ENCODE peak calls at places on chromosome 12, in six cellular contexts. One of them, this sample, is unnamed.

GRCh38 chr12:113875681-113876080 is 90.4 kb downstream of the RBM19 start:
- DNase-seq in AG09319: no peak
- DNase-seq in A549: no peak
- DNase-seq in CD4-positive, alpha-beta T cell: no peak
- DNase-seq in AG20443: no peak
- DNase-seq in mesendoderm: peak; percentile 30
- DNase-seq in this sample: no peak

GRCh38 chr12:15899282-15899870 is 11.8 kb upstream of the DERA start:
- DNase-seq in AG09319: no peak
- DNase-seq in A549: no peak
- DNase-seq in CD4-positive, alpha-beta T cell: no peak
- DNase-seq in AG20443: no peak
- DNase-seq in mesendoderm: no peak
- DNase-seq in this sample: no peak

GRCh38 chr12:113535100-113535499 is 63.4 kb upstream of the LHX5 start:
- DNase-seq in AG09319: no peak
- DNase-seq in A549: no peak
- DNase-seq in CD4-positive, alpha-beta T cell: no peak
- DNase-seq in AG20443: no peak
- DNase-seq in mesendoderm: no peak
- DNase-seq in this sample: no peak

GRCh38 chr12:29082522-29082921 is 66.6 kb upstream of the FAR2 start:
- DNase-seq in AG09319: no peak
- DNase-seq in A549: no peak
- DNase-seq in CD4-positive, alpha-beta T cell: no peak
- DNase-seq in AG20443: peak; percentile 9
- DNase-seq in mesendoderm: no peak
- DNase-seq in this sample: no peak

GRCh38 chr12:50569876-50570275 is 65.1 kb downstream of the DIP2B start:
- DNase-seq in AG09319: no peak
- DNase-seq in A549: no peak
- DNase-seq in CD4-positive, alpha-beta T cell: no peak
- DNase-seq in AG20443: no peak
- DNase-seq in mesendoderm: no peak
- DNase-seq in this sample: no peak

GRCh38 chr12:100159391-100160104 is 16.9 kb upstream of the BLTP3B start:
- DNase-seq in AG09319: no peak
- DNase-seq in A549: no peak
- DNase-seq in CD4-positive, alpha-beta T cell: no peak
- DNase-seq in AG20443: no peak
- DNase-seq in mesendoderm: no peak
- DNase-seq in this sample: no peak

GRCh38 chr12:51917041-51917590 is 9.8 kb downstream of the ACVRL1 start:
- DNase-seq in AG09319: no peak
- DNase-seq in A549: no peak
- DNase-seq in CD4-positive, alpha-beta T cell: no peak
- DNase-seq in AG20443: no peak
- DNase-seq in mesendoderm: no peak
- DNase-seq in this sample: no peak

GRCh38 chr12:31702047-31702446 is 26.8 kb downstream of the AMN1 start:
- DNase-seq in AG09319: no peak
- DNase-seq in A549: no peak
- DNase-seq in CD4-positive, alpha-beta T cell: no peak
- DNase-seq in AG20443: peak; percentile 17
- DNase-seq in mesendoderm: peak; percentile 69
- DNase-seq in this sample: no peak

GRCh38 chr12:7093892-7094291 is 1.6 kb upstream of the C1R start:
- DNase-seq in AG09319: no peak
- DNase-seq in A549: no peak
- DNase-seq in CD4-positive, alpha-beta T cell: no peak
- DNase-seq in AG20443: peak; percentile 76
- DNase-seq in mesendoderm: no peak
- DNase-seq in this sample: no peak

GRCh38 chr12:91613223-91613779 is 430.7 kb upstream of the DCN start:
- DNase-seq in AG09319: no peak
- DNase-seq in A549: no peak
- DNase-seq in CD4-positive, alpha-beta T cell: no peak
- DNase-seq in AG20443: no peak
- DNase-seq in mesendoderm: no peak
- DNase-seq in this sample: no peak

GRCh38 chr12:89333564-89334252 is 18.6 kb downstream of the DUSP6 start:
- DNase-seq in AG09319: no peak
- DNase-seq in A549: no peak
- DNase-seq in CD4-positive, alpha-beta T cell: no peak
- DNase-seq in AG20443: no peak
- DNase-seq in mesendoderm: no peak
- DNase-seq in this sample: no peak

GRCh38 chr12:56282581-56282980 is 15.8 kb downstream of the COQ10A start:
- DNase-seq in AG09319: no peak
- DNase-seq in A549: no peak
- DNase-seq in CD4-positive, alpha-beta T cell: no peak
- DNase-seq in AG20443: no peak
- DNase-seq in mesendoderm: no peak
- DNase-seq in this sample: no peak

GRCh38 chr12:11621797-11622423 is 27.6 kb upstream of the ETV6 start:
- DNase-seq in AG09319: no peak
- DNase-seq in A549: no peak
- DNase-seq in CD4-positive, alpha-beta T cell: no peak
- DNase-seq in AG20443: no peak
- DNase-seq in mesendoderm: peak; percentile 80
- DNase-seq in this sample: no peak